ENCODE peak calls at places on chromosomes 12 and 14, in four cellular contexts. J is tibial artery, F is uterus, H is MM.1S. Q is an unnamed sample.

GRCh38 chr14:83470466-83470865 is 1936.8 kb upstream of the SEL1L start:
- DNase-seq in J (no peak), F (no peak), H (no peak), Q (no peak)

GRCh38 chr14:21852061-21852664 is 178.5 kb upstream of the OR4E1 start:
- DNase-seq in J (no peak), F (no peak), H (peak; percentile 61), Q (peak; percentile 73)

GRCh38 chr12:65308001-65308400 is 29.5 kb downstream of the MSRB3 start:
- DNase-seq in J (no peak), F (no peak), H (no peak), Q (no peak)

GRCh38 chr12:5473076-5473475 is 41.2 kb downstream of the NTF3 start:
- DNase-seq in J (no peak), F (no peak), H (no peak), Q (no peak)

GRCh38 chr12:106317406-106318082 is 15.0 kb downstream of the TCP11L2 start:
- DNase-seq in J (no peak), F (no peak), H (no peak), Q (no peak)

GRCh38 chr12:79407671-79408622 is 282.8 kb downstream of the PAWR start:
- DNase-seq in J (peak; percentile 27), F (peak; percentile 56), H (peak; percentile 60), Q (peak; percentile 42)

GRCh38 chr12:82800185-82800584 is 113.5 kb downstream of the TMTC2 start:
- DNase-seq in J (no peak), F (no peak), H (no peak), Q (no peak)

GRCh38 chr12:105018761-105019160 is 32.6 kb downstream of the NOPCHAP1 start:
- DNase-seq in J (no peak), F (no peak), H (no peak), Q (no peak)

GRCh38 chr12:95548539-95549391 is 2.5 kb downstream of the USP44 start:
- DNase-seq in J (no peak), F (peak; percentile 49), H (no peak), Q (peak; percentile 58)

GRCh38 chr14:22472935-22473854 is 115.8 kb downstream of the DAD1 start:
- DNase-seq in J (peak; percentile 53), F (no peak), H (peak; percentile 33), Q (peak; percentile 89)

GRCh38 chr12:127966331-127966730 is 300.6 kb upstream of the TMEM132C start:
- DNase-seq in J (no peak), F (no peak), H (no peak), Q (no peak)

GRCh38 chr12:78179346-78179745 is 348.7 kb downstream of the NAV3 start:
- DNase-seq in J (no peak), F (no peak), H (no peak), Q (no peak)

GRCh38 chr12:13472690-13473089 is 276.2 kb downstream of the EMP1 start:
- DNase-seq in J (no peak), F (no peak), H (peak; percentile 76), Q (no peak)

GRCh38 chr14:52351561-52352491 is 37.7 kb downstream of the PTGER2 start:
- DNase-seq in J (no peak), F (peak; percentile 54), H (no peak), Q (no peak)

GRCh38 chr14:101780887-101781239 is 19.4 kb downstream of the PPP2R5C start:
- DNase-seq in J (no peak), F (no peak), H (no peak), Q (no peak)

GRCh38 chr12:114478891-114479290 is 72.9 kb upstream of the TBX5 start:
- DNase-seq in J (no peak), F (no peak), H (no peak), Q (no peak)

GRCh38 chr14:85024931-85025330 is 505.0 kb upstream of the FLRT2 start:
- DNase-seq in J (no peak), F (no peak), H (no peak), Q (no peak)

GRCh38 chr12:84637926-84638325 is 274.7 kb downstream of the SLC6A15 start:
- DNase-seq in J (no peak), F (no peak), H (no peak), Q (no peak)

GRCh38 chr14:61388173-61388975 is 67.0 kb downstream of the PRKCH start:
- DNase-seq in J (no peak), F (no peak), H (no peak), Q (no peak)

GRCh38 chr12:87690236-87690810 is 338.9 kb downstream of the C12orf50 start:
- DNase-seq in J (no peak), F (no peak), H (no peak), Q (no peak)

GRCh38 chr12:83826112-83826511 is 1086.5 kb downstream of the SLC6A15 start:
- DNase-seq in J (no peak), F (no peak), H (peak; percentile 50), Q (peak; percentile 19)

GRCh38 chr14:23406244-23406643 is 1.8 kb downstream of the MYH6 start:
- DNase-seq in J (no peak), F (no peak), H (no peak), Q (peak; percentile 14)

GRCh38 chr12:119036878-119037493 is 55.6 kb downstream of the SRRM4 start:
- DNase-seq in J (no peak), F (no peak), H (peak; percentile 18), Q (peak; percentile 29)

GRCh38 chr12:108890208-108890607 is 10.3 kb downstream of the DAO start:
- DNase-seq in J (no peak), F (no peak), H (peak; percentile 15), Q (peak; percentile 32)

GRCh38 chr12:89392401-89392800 is 40.1 kb upstream of the DUSP6 start:
- DNase-seq in J (no peak), F (no peak), H (no peak), Q (no peak)

GRCh38 chr12:89389755-89390661 is 37.7 kb upstream of the DUSP6 start:
- DNase-seq in J (peak; percentile 27), F (no peak), H (no peak), Q (no peak)

GRCh38 chr12:89393551-89394121 is 41.3 kb upstream of the DUSP6 start:
- DNase-seq in J (no peak), F (no peak), H (no peak), Q (no peak)

GRCh38 chr12:89390802-89391673 is 38.7 kb upstream of the DUSP6 start:
- DNase-seq in J (no peak), F (no peak), H (no peak), Q (no peak)

GRCh38 chr12:89391726-89392336 is 39.5 kb upstream of the DUSP6 start:
- DNase-seq in J (no peak), F (no peak), H (no peak), Q (no peak)
- H3K27ac ChIP-seq in J (no peak overlapping the region), F (no peak overlapping the region), H (no peak overlapping the region), Q (no peak overlapping the region)

GRCh38 chr12:132955933-132956725 is at the start of gene ZNF605:
- DNase-seq in J (peak; percentile 81), F (peak; percentile 91), H (peak; percentile 71), Q (peak; percentile 89)
- H3K9me3 ChIP-seq in J (no peaks in the 10 kb centered on the region), F (peaks cover 8% of the 10 kb centered on the region), H (no peaks in the 10 kb centered on the region), Q (peaks cover 13% of the 10 kb centered on the region)

GRCh38 chr14:105094193-105094907 is 29.1 kb upstream of the GPR132 start:
- DNase-seq in J (no peak), F (no peak), H (no peak), Q (no peak)

GRCh38 chr14:105095236-105095805 is 30.1 kb upstream of the GPR132 start:
- DNase-seq in J (no peak), F (no peak), H (no peak), Q (no peak)

GRCh38 chr14:105092912-105093425 is 27.7 kb upstream of the GPR132 start:
- DNase-seq in J (no peak), F (peak; percentile 79), H (no peak), Q (no peak)

GRCh38 chr14:105092124-105092911 is 27.1 kb upstream of the GPR132 start:
- DNase-seq in J (no peak), F (peak; percentile 44), H (no peak), Q (no peak)

DNA sequence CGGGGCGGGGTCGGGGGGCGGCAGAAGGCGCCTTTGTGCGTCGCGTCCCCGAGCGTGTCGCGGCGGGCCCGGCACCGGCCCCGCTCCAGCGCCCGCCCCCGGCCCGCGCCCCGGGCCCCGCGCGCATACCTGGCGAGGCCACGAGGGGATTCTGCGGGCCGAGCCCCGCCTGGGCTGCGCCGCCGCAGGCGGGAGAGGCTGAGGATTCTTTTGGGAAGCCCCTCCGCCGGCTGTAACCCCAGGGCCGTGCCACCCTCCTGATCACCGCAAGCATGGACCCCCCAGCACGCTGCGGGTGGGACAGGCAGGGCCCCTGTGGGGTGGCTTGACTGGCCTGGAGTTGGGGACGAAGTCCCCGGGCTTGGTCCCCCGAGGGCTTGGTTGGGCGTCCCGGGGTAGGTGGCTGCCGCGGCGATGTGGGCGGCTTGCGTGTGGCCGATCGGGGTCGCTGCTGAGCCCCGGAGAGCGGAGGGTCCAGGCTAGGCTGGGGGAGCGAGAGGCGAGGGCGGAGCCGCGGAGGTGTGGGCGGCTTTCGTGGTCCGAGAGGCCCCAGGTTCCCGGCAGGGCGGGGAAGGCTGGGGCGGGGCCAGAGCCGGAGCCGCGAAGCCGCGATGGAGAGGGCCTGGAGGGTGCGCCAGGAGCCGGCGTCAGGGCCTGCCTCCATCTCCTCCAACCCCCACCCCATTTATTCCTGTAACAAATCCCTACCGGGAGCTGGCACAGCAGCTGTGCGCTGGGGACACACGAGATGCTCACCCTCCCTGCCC is 28.4 kb upstream of the GPR132 start:
- DNase-seq in J (no peak), F (peak; percentile 87), H (no peak), Q (no peak)
- H3K27ac ChIP-seq in J (peak overlapping the region; percentile 98), F (peak overlapping the region; percentile 92), H (no peak overlapping the region), Q (no peak overlapping the region)

GRCh38 chr12:126668538-126668937 is 1598.4 kb upstream of the TMEM132C start:
- DNase-seq in J (no peak), F (no peak), H (no peak), Q (no peak)

GRCh38 chr12:126663304-126664094 is 1598.3 kb downstream of the AACS start:
- DNase-seq in J (no peak), F (no peak), H (no peak), Q (peak; percentile 32)

GRCh38 chr12:126668961-126669360 is 1598.0 kb upstream of the TMEM132C start:
- DNase-seq in J (no peak), F (no peak), H (no peak), Q (no peak)

DNA sequence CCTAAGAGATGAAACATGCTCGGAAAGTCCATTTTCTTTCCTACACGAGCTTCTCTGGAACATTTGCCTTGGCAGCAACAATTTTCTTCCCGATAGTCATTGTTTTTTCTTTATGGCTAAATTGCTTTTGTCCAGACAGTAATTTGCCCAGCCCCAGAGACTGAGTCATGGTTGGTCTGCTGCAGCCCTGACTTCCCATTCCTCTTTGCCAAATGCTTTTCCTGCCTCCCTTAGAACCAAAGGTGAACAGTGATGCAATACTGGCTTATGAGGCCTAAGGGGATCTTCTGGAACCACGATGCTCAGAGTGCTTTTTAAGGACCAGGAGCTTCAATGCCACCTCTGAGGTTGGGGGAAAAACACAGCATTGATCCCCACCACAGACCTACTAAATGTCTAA is 1599.6 kb upstream of the TMEM132C start:
- DNase-seq in J (no peak), F (no peak), H (no peak), Q (no peak)
- H3K9me3 ChIP-seq in J (peaks cover 3% of the 10 kb centered on the region), F (no peaks in the 10 kb centered on the region), H (no peaks in the 10 kb centered on the region), Q (no peaks in the 10 kb centered on the region)

GRCh38 chr12:1993871-1994371 is 10.3 kb downstream of the DCP1B start:
- DNase-seq in J (no peak), F (no peak), H (no peak), Q (no peak)
- H3K27ac ChIP-seq in J (peak overlapping the region; percentile 16), F (peak overlapping the region; percentile 44), H (no peak overlapping the region), Q (no peak overlapping the region)

DNA sequence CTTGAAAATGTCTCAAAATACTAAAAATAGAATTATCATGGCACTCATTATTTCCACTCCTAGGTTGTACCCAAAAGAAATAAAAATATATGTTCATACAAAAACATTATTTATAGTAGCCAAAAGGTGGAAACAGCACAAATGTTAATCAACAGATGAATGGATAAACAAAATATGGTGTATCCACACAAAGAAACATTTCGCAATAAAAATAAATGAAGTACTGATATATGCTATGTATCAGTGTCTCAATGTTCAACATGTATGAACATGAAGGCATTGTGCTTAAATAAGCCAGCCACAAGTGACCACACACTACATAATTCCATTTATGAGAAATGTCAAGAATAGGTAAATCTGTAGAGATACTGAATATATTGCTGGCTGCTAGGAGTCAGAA is 40.9 kb downstream of the FOXG1 start:
- DNase-seq in J (no peak), F (no peak), H (no peak), Q (no peak)
- H3K9me3 ChIP-seq in J (no peaks in the 10 kb centered on the region), F (no peaks in the 10 kb centered on the region), H (no peaks in the 10 kb centered on the region), Q (peaks cover 7% of the 10 kb centered on the region)

Q was measured in OCI-LY7.